ENCODE peak calls at places on chromosomes 3 and 15, in four cellular contexts. One of them, this sample, is unnamed. For H3K79me2 and H3K4me1, the result is how much of the 10 kb centered on the place peaks cover.

GRCh38 chr3:187040637-187041361 is 98.5 kb downstream of the RPL39L start:
- DNase-seq in fibroblast of lung: peak
- DNase-seq in OCI-LY7: no peak
- DNase-seq in astrocyte: peak
- DNase-seq in this sample: peak

GRCh38 chr3:183626877-183627594 is 8.4 kb upstream of the KLHL24 start:
- DNase-seq in astrocyte: no peak
- DNase-seq in fibroblast of lung: no peak
- DNase-seq in OCI-LY7: no peak
- DNase-seq in this sample: no peak

GRCh38 chr3:169813757-169814517 is 1.2 kb upstream of the LRRC34 start:
- DNase-seq in astrocyte: no peak
- DNase-seq in fibroblast of lung: no peak
- DNase-seq in OCI-LY7: peak
- DNase-seq in this sample: peak

GRCh38 chr3:15325228-15325627 is 7.2 kb downstream of the SH3BP5 start:
- DNase-seq in astrocyte: peak
- DNase-seq in fibroblast of lung: peak
- DNase-seq in OCI-LY7: no peak
- DNase-seq in this sample: peak

GRCh38 chr3:136994772-136995516 is 37.2 kb downstream of the IL20RB start:
- DNase-seq in fibroblast of lung: peak
- DNase-seq in OCI-LY7: no peak
- DNase-seq in astrocyte: peak
- DNase-seq in this sample: peak

GRCh38 chr3:190024912-190025311 is 95.8 kb downstream of the P3H2 start:
- DNase-seq in OCI-LY7: no peak
- DNase-seq in fibroblast of lung: peak
- DNase-seq in astrocyte: peak
- DNase-seq in this sample: peak

GRCh38 chr3:45566951-45567411 is 27.6 kb upstream of the LIMD1 start:
- DNase-seq in OCI-LY7: no peak
- DNase-seq in fibroblast of lung: no peak
- DNase-seq in astrocyte: no peak
- DNase-seq in this sample: no peak

GRCh38 chr15:75149911-75150709 is 51.6 kb upstream of the C15orf39 start:
- DNase-seq in OCI-LY7: no peak
- DNase-seq in fibroblast of lung: peak
- DNase-seq in astrocyte: peak
- DNase-seq in this sample: peak

GRCh38 chr15:92069308-92070244 is 216.1 kb downstream of the SLCO3A1 start:
- DNase-seq in fibroblast of lung: peak
- DNase-seq in astrocyte: peak
- DNase-seq in OCI-LY7: no peak
- DNase-seq in this sample: peak

GRCh38 chr3:118817748-118818165 is 216.9 kb downstream of the IGSF11 start:
- DNase-seq in fibroblast of lung: peak
- DNase-seq in astrocyte: peak
- DNase-seq in OCI-LY7: peak
- DNase-seq in this sample: peak

GRCh38 chr3:45777753-45778386 is 18.5 kb downstream of the SLC6A20 start:
- DNase-seq in OCI-LY7: no peak
- DNase-seq in fibroblast of lung: no peak
- DNase-seq in astrocyte: no peak
- DNase-seq in this sample: no peak

GRCh38 chr3:147393261-147393964 is 12.9 kb downstream of the ZIC4 start:
- DNase-seq in OCI-LY7: no peak
- DNase-seq in astrocyte: no peak
- DNase-seq in fibroblast of lung: no peak
- DNase-seq in this sample: peak

GRCh38 chr3:5389057-5389456 is 201.6 kb downstream of the EDEM1 start:
- DNase-seq in OCI-LY7: no peak
- DNase-seq in astrocyte: no peak
- DNase-seq in fibroblast of lung: peak
- DNase-seq in this sample: no peak

GRCh38 chr3:30894521-30895289 is at the start of gene GADL1:
- DNase-seq in astrocyte: peak
- DNase-seq in fibroblast of lung: peak
- DNase-seq in OCI-LY7: no peak
- DNase-seq in this sample: peak

GRCh38 chr15:90049666-90050604 is 48.8 kb downstream of the ZNF710 start:
- DNase-seq in astrocyte: no peak
- DNase-seq in OCI-LY7: no peak
- DNase-seq in fibroblast of lung: no peak
- DNase-seq in this sample: no peak

GRCh38 chr3:81545572-81545971 is 215.9 kb downstream of the GBE1 start:
- DNase-seq in OCI-LY7: no peak
- DNase-seq in astrocyte: no peak
- DNase-seq in fibroblast of lung: no peak
- DNase-seq in this sample: peak

GRCh38 chr15:70100495-70101331 is 3.0 kb upstream of the TLE3 start:
- DNase-seq in OCI-LY7: peak
- DNase-seq in astrocyte: peak
- DNase-seq in fibroblast of lung: peak
- DNase-seq in this sample: peak

GRCh38 chr15:92809064-92809879 is 90.9 kb upstream of the CHD2 start:
- DNase-seq in OCI-LY7: peak
- DNase-seq in fibroblast of lung: peak
- DNase-seq in astrocyte: peak
- DNase-seq in this sample: peak

GRCh38 chr3:190301591-190301990 is 20.7 kb downstream of the CLDN1 start:
- DNase-seq in OCI-LY7: no peak
- DNase-seq in fibroblast of lung: no peak
- DNase-seq in astrocyte: no peak
- DNase-seq in this sample: no peak

GRCh38 chr3:52280046-52280445 is 1.6 kb upstream of the WDR82 start:
- DNase-seq in OCI-LY7: no peak
- DNase-seq in astrocyte: peak
- DNase-seq in fibroblast of lung: peak
- DNase-seq in this sample: peak

GRCh38 chr3:134931045-134931775 is 136.2 kb downstream of the EPHB1 start:
- DNase-seq in fibroblast of lung: no peak
- DNase-seq in astrocyte: no peak
- DNase-seq in OCI-LY7: no peak
- DNase-seq in this sample: no peak

GRCh38 chr3:129230311-129231019 is 18.9 kb upstream of the COPG1 start:
- DNase-seq in astrocyte: peak
- DNase-seq in fibroblast of lung: peak
- DNase-seq in OCI-LY7: no peak
- DNase-seq in this sample: peak

GRCh38 chr15:62874933-62875625 is 167.5 kb upstream of the TPM1 start:
- DNase-seq in fibroblast of lung: no peak
- DNase-seq in astrocyte: no peak
- DNase-seq in OCI-LY7: no peak
- DNase-seq in this sample: no peak

GRCh38 chr3:185421577-185422232 is 58.8 kb downstream of the MAP3K13 start:
- DNase-seq in fibroblast of lung: no peak
- DNase-seq in OCI-LY7: peak
- DNase-seq in astrocyte: no peak
- DNase-seq in this sample: no peak

GRCh38 chr15:53512029-53512428 is 247.4 kb downstream of the WDR72 start:
- DNase-seq in fibroblast of lung: no peak
- DNase-seq in astrocyte: no peak
- DNase-seq in OCI-LY7: no peak
- DNase-seq in this sample: no peak

GRCh38 chr3:156098437-156099035 is 21.8 kb upstream of the KCNAB1 start:
- DNase-seq in astrocyte: no peak
- DNase-seq in OCI-LY7: peak
- DNase-seq in fibroblast of lung: no peak
- DNase-seq in this sample: no peak

GRCh38 chr3:58874248-58874741 is 175.5 kb downstream of the CFAP20DC start:
- DNase-seq in astrocyte: peak
- DNase-seq in OCI-LY7: no peak
- DNase-seq in fibroblast of lung: peak
- DNase-seq in this sample: peak

GRCh38 chr3:5192568-5193319 is 5.2 kb downstream of the EDEM1 start:
- DNase-seq in fibroblast of lung: no peak
- DNase-seq in astrocyte: no peak
- DNase-seq in OCI-LY7: no peak
- DNase-seq in this sample: no peak

GRCh38 chr15:58631319-58631718 is 118.2 kb downstream of the ADAM10 start:
- DNase-seq in astrocyte: no peak
- DNase-seq in OCI-LY7: no peak
- DNase-seq in fibroblast of lung: no peak
- DNase-seq in this sample: no peak

GRCh38 chr3:13879102-13879945 is 547 bp downstream of the WNT7A start:
- DNase-seq in OCI-LY7: no peak
- DNase-seq in fibroblast of lung: no peak
- DNase-seq in astrocyte: no peak
- DNase-seq in this sample: no peak

GRCh38 chr15:63189955-63190691 is 717 bp downstream of the RAB8B start:
- DNase-seq in astrocyte: no peak
- DNase-seq in OCI-LY7: peak
- DNase-seq in fibroblast of lung: no peak
- DNase-seq in this sample: peak

GRCh38 chr3:58041182-58041825 is 33.1 kb downstream of the FLNB start:
- DNase-seq in OCI-LY7: no peak
- DNase-seq in fibroblast of lung: peak
- DNase-seq in astrocyte: no peak
- DNase-seq in this sample: no peak

GRCh38 chr3:12663311-12663935 is 494 bp downstream of the RAF1 start:
- DNase-seq in OCI-LY7: peak
- DNase-seq in fibroblast of lung: peak
- DNase-seq in astrocyte: no peak
- DNase-seq in this sample: peak

GRCh38 chr15:52857937-52858336 is 67.8 kb upstream of the ONECUT1 start:
- DNase-seq in fibroblast of lung: peak
- DNase-seq in astrocyte: peak
- DNase-seq in OCI-LY7: no peak
- DNase-seq in this sample: no peak

GRCh38 chr3:13706451-13706850 is 157.5 kb downstream of the FBLN2 start:
- DNase-seq in OCI-LY7: no peak
- DNase-seq in astrocyte: no peak
- DNase-seq in fibroblast of lung: no peak
- DNase-seq in this sample: no peak

DNA sequence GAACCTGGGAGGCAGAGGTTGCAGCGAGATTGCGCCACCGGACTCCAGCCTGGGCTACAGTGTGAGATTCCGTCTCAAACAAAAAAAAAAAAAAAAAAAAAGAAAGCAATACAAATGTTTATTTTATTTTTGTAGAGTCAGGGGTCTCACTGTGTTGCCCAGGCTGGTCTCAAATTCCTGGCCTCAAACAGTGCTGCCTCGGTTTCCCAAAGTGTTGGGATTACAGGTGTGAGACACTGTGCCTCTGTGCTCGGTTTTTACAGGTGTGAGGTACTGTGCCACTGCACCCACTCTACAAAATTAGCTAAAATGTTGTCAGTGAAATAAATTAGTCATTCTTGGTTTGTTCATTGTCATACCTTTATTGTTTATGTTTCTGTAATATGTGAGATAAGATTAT is 5.5 kb downstream of the PIAS1 start:
- DNase-seq in astrocyte: no peak
- DNase-seq in fibroblast of lung: no peak
- DNase-seq in OCI-LY7: no peak
- DNase-seq in this sample: no peak
- H3K79me2 ChIP-seq in astrocyte: half or more
- H3K79me2 ChIP-seq in fibroblast of lung: half or more
- H3K79me2 ChIP-seq in OCI-LY7: half or more
- H3K79me2 ChIP-seq in this sample: half or more

DNA sequence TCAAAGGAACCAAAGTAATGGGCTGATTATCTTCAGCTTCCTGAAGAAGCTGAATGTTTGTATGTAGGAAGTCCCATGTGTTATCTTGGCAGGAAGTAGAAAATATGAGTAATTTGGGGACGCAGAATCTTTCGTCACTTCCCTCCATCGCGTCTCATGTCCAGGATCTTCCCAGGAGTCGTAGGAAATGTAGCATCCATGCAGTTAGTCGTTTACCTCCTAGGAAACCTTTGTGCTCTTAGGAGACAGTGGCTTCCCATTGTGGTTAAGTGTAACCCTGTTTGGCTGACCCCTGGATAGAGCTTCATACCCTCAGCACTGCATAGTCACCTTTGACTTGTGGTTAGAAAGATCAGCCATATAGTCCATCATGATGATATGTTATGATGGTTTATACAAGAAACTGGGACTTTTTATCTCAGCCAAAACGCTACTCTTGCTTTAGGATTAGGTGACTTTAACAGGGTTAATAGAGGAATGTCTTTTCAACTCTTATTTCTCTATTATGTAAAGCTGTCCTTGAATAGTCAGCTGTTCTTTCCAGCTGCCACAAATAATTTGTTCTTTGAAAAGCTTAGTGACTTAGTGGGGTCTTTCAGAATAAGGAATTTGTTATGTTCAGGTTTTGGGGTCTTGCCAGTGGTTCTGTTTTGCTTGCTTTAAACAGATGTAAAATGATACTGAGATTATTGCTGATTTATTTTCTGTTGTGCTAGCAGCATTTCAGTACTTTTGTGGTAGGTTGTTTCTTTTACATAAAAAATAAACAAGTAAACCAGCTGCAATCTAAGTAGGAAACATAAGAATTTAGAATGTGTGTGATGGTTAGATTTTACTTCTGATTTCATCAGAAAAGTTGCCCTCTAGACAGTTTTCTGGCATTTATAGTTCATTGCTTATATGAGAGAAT is 92.1 kb downstream of the KLHL25 start:
- DNase-seq in astrocyte: peak
- DNase-seq in OCI-LY7: no peak
- DNase-seq in fibroblast of lung: peak
- DNase-seq in this sample: peak
- H3K4me1 ChIP-seq in astrocyte: under half
- H3K4me1 ChIP-seq in OCI-LY7: half or more
- H3K4me1 ChIP-seq in fibroblast of lung: under half
- H3K4me1 ChIP-seq in this sample: under half

GRCh38 chr15:33894193-33894592 is 74.1 kb upstream of the CHRM5 start:
- DNase-seq in astrocyte: no peak
- DNase-seq in OCI-LY7: no peak
- DNase-seq in fibroblast of lung: no peak
- DNase-seq in this sample: no peak
- H2AFZ ChIP-seq in astrocyte: no peak
- H2AFZ ChIP-seq in OCI-LY7: no peak
- H2AFZ ChIP-seq in fibroblast of lung: no peak
- H2AFZ ChIP-seq in this sample: no peak

GRCh38 chr15:68091743-68092142 is 37.6 kb downstream of the PIAS1 start:
- DNase-seq in fibroblast of lung: no peak
- DNase-seq in astrocyte: no peak
- DNase-seq in OCI-LY7: no peak
- DNase-seq in this sample: peak
- H3K79me2 ChIP-seq in fibroblast of lung: under half
- H3K79me2 ChIP-seq in astrocyte: half or more
- H3K79me2 ChIP-seq in OCI-LY7: half or more
- H3K79me2 ChIP-seq in this sample: half or more

GRCh38 chr15:101244039-101244781 is 7.6 kb downstream of the CHSY1 start:
- DNase-seq in OCI-LY7: peak
- DNase-seq in fibroblast of lung: peak
- DNase-seq in astrocyte: peak
- DNase-seq in this sample: no peak

GRCh38 chr15:101246391-101246790 is 5.5 kb downstream of the CHSY1 start:
- DNase-seq in OCI-LY7: no peak
- DNase-seq in fibroblast of lung: no peak
- DNase-seq in astrocyte: no peak
- DNase-seq in this sample: no peak

GRCh38 chr15:101248274-101248673 is 3.6 kb downstream of the CHSY1 start:
- DNase-seq in fibroblast of lung: no peak
- DNase-seq in astrocyte: no peak
- DNase-seq in OCI-LY7: no peak
- DNase-seq in this sample: no peak

GRCh38 chr15:101244889-101245668 is 6.8 kb downstream of the CHSY1 start:
- DNase-seq in fibroblast of lung: no peak
- DNase-seq in astrocyte: no peak
- DNase-seq in OCI-LY7: no peak
- DNase-seq in this sample: no peak

GRCh38 chr15:101246824-101247745 is 4.8 kb downstream of the CHSY1 start:
- DNase-seq in OCI-LY7: no peak
- DNase-seq in fibroblast of lung: no peak
- DNase-seq in astrocyte: no peak
- DNase-seq in this sample: no peak
- H3K4me1 ChIP-seq in OCI-LY7: under half
- H3K4me1 ChIP-seq in fibroblast of lung: under half
- H3K4me1 ChIP-seq in astrocyte: under half
- H3K4me1 ChIP-seq in this sample: under half

This sample was measured in GM23248.